ENCODE peak calls at places on chromosomes 2 and 18, in nine cellular contexts. M is activated T-helper 1 cell treated with Interleukin-2 at 50 U/mL for 16 hours, L is ELF-1, A is AG04450, Q is PC-9, K is NCI-H2081, J is ELR, N is NCI-H1105 treated with DMSO at 0.1 percent for 48 hours, Z is EL. O is an unnamed sample.

GRCh38 chr2:44776924-44777480 is 164.5 kb upstream of the SIX3 start:
- DNase-seq in M (no peak), L (no peak), A (no peak), Q (no peak), K (no peak), J (no peak), N (peak; percentile 26), Z (no peak), O (no peak)

GRCh38 chr2:11955883-11956282 is 209.5 kb downstream of the LPIN1 start:
- DNase-seq in M (no peak), L (no peak), A (no peak), Q (no peak), K (peak; percentile 15), J (no peak), N (no peak), Z (no peak), O (no peak)

GRCh38 chr2:233359823-233360222 is 5.5 kb downstream of the DGKD start:
- DNase-seq in M (no peak), L (peak; percentile 36), A (no peak), Q (no peak), K (no peak), J (no peak), N (no peak), Z (no peak), O (no peak)

GRCh38 chr2:73701968-73702665 is 35.0 kb downstream of the TPRKB start:
- DNase-seq in M (no peak), L (peak; percentile 19), A (no peak), Q (no peak), K (no peak), J (no peak), N (no peak), Z (no peak), O (no peak)

GRCh38 chr18:11419336-11419735 is 190.1 kb upstream of the SLC35G4 start:
- DNase-seq in M (no peak), L (no peak), A (no peak), Q (no peak), K (no peak), J (no peak), N (no peak), Z (no peak), O (no peak)

GRCh38 chr2:67581751-67582150 is 184.6 kb downstream of the ETAA1 start:
- DNase-seq in M (no peak), L (peak; percentile 72), A (no peak), Q (no peak), K (no peak), J (peak; percentile 50), N (no peak), Z (no peak), O (no peak)

GRCh38 chr18:26383454-26384270 is 157.4 kb downstream of the TAF4B start:
- DNase-seq in M (no peak), L (no peak), A (no peak), Q (no peak), K (peak; percentile 39), J (peak; percentile 70), N (peak; percentile 71), Z (peak; percentile 57), O (peak; percentile 39)

GRCh38 chr18:631560-631959 is 25.9 kb upstream of the TYMS start:
- DNase-seq in M (no peak), L (no peak), A (no peak), Q (no peak), K (no peak), J (peak; percentile 7), N (no peak), Z (no peak), O (no peak)

GRCh38 chr2:32884346-32884745 is 62.4 kb upstream of the LTBP1 start:
- DNase-seq in M (no peak), L (no peak), A (no peak), Q (no peak), K (no peak), J (peak; percentile 55), N (no peak), Z (peak; percentile 40), O (no peak)

GRCh38 chr2:146262606-146263005 is 1582.2 kb upstream of the ACVR2A start:
- DNase-seq in M (no peak), L (no peak), A (no peak), Q (no peak), K (no peak), J (no peak), N (no peak), Z (no peak), O (no peak)

GRCh38 chr2:233480490-233481202 is 85.9 kb downstream of the USP40 start:
- DNase-seq in M (no peak), L (peak; percentile 47), A (no peak), Q (peak; percentile 33), K (peak; percentile 29), J (no peak), N (peak; percentile 37), Z (no peak), O (no peak)

GRCh38 chr2:66569321-66569851 is 134.5 kb downstream of the MEIS1 start:
- DNase-seq in M (no peak), L (peak; percentile 44), A (no peak), Q (no peak), K (no peak), J (peak; percentile 47), N (peak; percentile 16), Z (peak; percentile 57), O (peak; percentile 73)

GRCh38 chr18:7369006-7369405 is 138.1 kb downstream of the LRRC30 start:
- DNase-seq in M (no peak), L (no peak), A (no peak), Q (no peak), K (no peak), J (no peak), N (no peak), Z (no peak), O (no peak)

GRCh38 chr18:62979172-62979571 is 263.8 kb downstream of the PHLPP1 start:
- DNase-seq in M (no peak), L (no peak), A (peak; percentile 92), Q (no peak), K (peak; percentile 38), J (peak; percentile 85), N (peak; percentile 93), Z (peak; percentile 78), O (peak; percentile 83)

GRCh38 chr2:189411860-189412259 is 29.4 kb upstream of the WDR75 start:
- DNase-seq in M (no peak), L (no peak), A (peak; percentile 90), Q (no peak), K (no peak), J (peak; percentile 87), N (no peak), Z (peak; percentile 86), O (peak; percentile 97)

GRCh38 chr18:57447154-57447621 is 12.0 kb downstream of the ONECUT2 start:
- DNase-seq in M (no peak), L (peak; percentile 84), A (no peak), Q (no peak), K (no peak), J (peak; percentile 37), N (no peak), Z (peak; percentile 31), O (no peak)

GRCh38 chr2:101357386-101357785 is 29.9 kb downstream of the CREG2 start:
- DNase-seq in M (no peak), L (no peak), A (no peak), Q (no peak), K (no peak), J (peak; percentile 24), N (no peak), Z (no peak), O (no peak)

GRCh38 chr2:39405364-39405763 is 31.7 kb downstream of the MAP4K3 start:
- DNase-seq in M (no peak), L (no peak), A (no peak), Q (no peak), K (no peak), J (no peak), N (no peak), Z (no peak), O (no peak)

GRCh38 chr2:120550274-120550673 is 185.4 kb upstream of the GLI2 start:
- DNase-seq in M (no peak), L (peak; percentile 28), A (no peak), Q (no peak), K (no peak), J (no peak), N (no peak), Z (no peak), O (no peak)

GRCh38 chr2:206480161-206480560 is 36.8 kb downstream of the ADAM23 start:
- DNase-seq in M (no peak), L (no peak), A (no peak), Q (no peak), K (no peak), J (no peak), N (no peak), Z (no peak), O (peak; percentile 51)

GRCh38 chr2:236054125-236054524 is 114.1 kb downstream of the GBX2 start:
- DNase-seq in M (no peak), L (no peak), A (no peak), Q (no peak), K (no peak), J (no peak), N (no peak), Z (no peak), O (peak; percentile 10)

GRCh38 chr2:128301501-128301966 is 17.1 kb downstream of the HS6ST1 start:
- DNase-seq in M (no peak), L (no peak), A (peak; percentile 95), Q (no peak), K (no peak), J (peak; percentile 95), N (no peak), Z (peak; percentile 96), O (peak; percentile 90)

GRCh38 chr2:108927936-108928659 is 60.9 kb downstream of the EDAR start:
- DNase-seq in M (no peak), L (no peak), A (peak; percentile 16), Q (peak; percentile 50), K (peak; percentile 38), J (peak; percentile 72), N (peak; percentile 26), Z (peak; percentile 49), O (peak; percentile 11)

GRCh38 chr2:152298754-152299153 is 36.2 kb upstream of the FMNL2 start:
- DNase-seq in M (no peak), L (no peak), A (no peak), Q (no peak), K (no peak), J (peak; percentile 55), N (peak; percentile 76), Z (peak; percentile 23), O (no peak)

GRCh38 chr2:203340791-203341487 is 12.7 kb downstream of the ABI2 start:
- DNase-seq in M (no peak), L (peak; percentile 38), A (no peak), Q (peak; percentile 52), K (no peak), J (peak; percentile 70), N (no peak), Z (peak; percentile 89), O (peak; percentile 28)

GRCh38 chr18:23211146-23211545 is 75.9 kb downstream of the CABLES1 start:
- DNase-seq in M (no peak), L (no peak), A (no peak), Q (no peak), K (no peak), J (no peak), N (no peak), Z (no peak), O (no peak)

GRCh38 chr18:64134044-64134757 is 14.7 kb downstream of the LINC00305 start:
- DNase-seq in M (no peak), L (peak; percentile 61), A (no peak), Q (no peak), K (no peak), J (peak; percentile 6), N (no peak), Z (peak; percentile 6), O (no peak)

GRCh38 chr2:215357660-215358059 is 45.8 kb downstream of the ATIC start:
- DNase-seq in M (no peak), L (no peak), A (no peak), Q (no peak), K (no peak), J (no peak), N (no peak), Z (no peak), O (no peak)

GRCh38 chr2:205094031-205094430 is 548.8 kb downstream of the PARD3B start:
- DNase-seq in M (no peak), L (no peak), A (no peak), Q (no peak), K (no peak), J (no peak), N (no peak), Z (no peak), O (no peak)

GRCh38 chr2:109079590-109079989 is 49.4 kb upstream of the SH3RF3 start:
- DNase-seq in M (no peak), L (no peak), A (no peak), Q (no peak), K (no peak), J (no peak), N (no peak), Z (no peak), O (no peak)

GRCh38 chr2:151716721-151717120 is 17.6 kb downstream of the NEB start:
- DNase-seq in M (no peak), L (no peak), A (no peak), Q (no peak), K (no peak), J (no peak), N (no peak), Z (peak; percentile 15), O (no peak)